ENCODE peak calls at places on chromosomes 13 and 19, in six cellular contexts. H is CD8-positive, alpha-beta memory T cell; A is ascending aorta; S is central memory CD8-positive, alpha-beta T cell; D is activated CD4-positive, alpha-beta T cell treated with anti-CD3 and anti-CD28 coated beads for 4 hours; G is astrocyte. K is an unnamed sample.

GRCh38 chr13:18943273-18943672 is 238.4 kb downstream of the TUBA3C start:
- DNase-seq in G (no peak), S (no peak), D (no peak), A (no peak), H (no peak), K (no peak)

GRCh38 chr19:4455742-4456565 is 1.6 kb downstream of the UBXN6 start:
- DNase-seq in G (peak; percentile 42), A (peak; percentile 65), S (no peak), H (no peak), D (no peak), K (no peak)

GRCh38 chr19:8221161-8221560 is 12.0 kb downstream of the CERS4 start:
- DNase-seq in H (no peak), A (no peak), G (no peak), S (no peak), D (no peak), K (no peak)

GRCh38 chr19:1855040-1855827 is 7.0 kb upstream of the REXO1 start:
- DNase-seq in S (peak; percentile 58), A (peak; percentile 92), H (peak; percentile 78), G (peak; percentile 35), D (peak; percentile 56), K (peak; percentile 74)

GRCh38 chr13:33611016-33611805 is 206.7 kb upstream of the RFC3 start:
- DNase-seq in G (peak; percentile 78), D (no peak), S (no peak), A (peak; percentile 80), H (no peak), K (no peak)

GRCh38 chr19:46860846-46861690 is at the start of gene ARHGAP35:
- DNase-seq in S (peak; percentile 26), D (no peak), H (no peak), A (peak; percentile 65), G (no peak), K (no peak)

GRCh38 chr19:50739841-50740426 is 16.8 kb downstream of the CLEC11A start:
- DNase-seq in G (no peak), H (no peak), D (no peak), A (no peak), S (no peak), K (no peak)

GRCh38 chr19:4521170-4521887 is 3.0 kb upstream of the PLIN4 start:
- DNase-seq in A (no peak), D (no peak), H (no peak), S (no peak), G (no peak), K (no peak)

GRCh38 chr13:44806841-44807240 is 182.4 kb downstream of the NUFIP1 start:
- DNase-seq in H (no peak), A (no peak), G (no peak), S (no peak), D (no peak), K (no peak)

GRCh38 chr19:38251564-38252051 is 4.6 kb downstream of the PPP1R14A start:
- DNase-seq in S (no peak), H (no peak), A (peak; percentile 92), D (no peak), G (no peak), K (no peak)

GRCh38 chr13:109990296-109990695 is 203.9 kb upstream of the IRS2 start:
- DNase-seq in G (no peak), H (no peak), A (no peak), S (no peak), D (no peak), K (no peak)

GRCh38 chr19:2810141-2811091 is 9.3 kb upstream of the ZNF554 start:
- DNase-seq in A (no peak), D (no peak), H (no peak), S (no peak), G (no peak), K (no peak)

GRCh38 chr19:14611051-14611450 is 28.2 kb downstream of the CLEC17A start:
- DNase-seq in D (no peak), S (no peak), G (no peak), H (no peak), A (no peak), K (no peak)

GRCh38 chr19:55478364-55478763 is 1.9 kb downstream of the ZNF628 start:
- DNase-seq in A (no peak), G (no peak), S (no peak), H (no peak), D (no peak), K (no peak)

GRCh38 chr13:20570540-20570939 is 3.6 kb downstream of the IFT88 start:
- DNase-seq in A (no peak), D (no peak), S (no peak), H (no peak), G (no peak), K (no peak)

GRCh38 chr19:17450264-17451075 is 2.0 kb upstream of the TMEM221 start:
- DNase-seq in A (no peak), G (no peak), H (no peak), D (peak; percentile 48), S (no peak), K (peak; percentile 45)

GRCh38 chr19:1261863-1262686 is 7.1 kb upstream of the CIRBP start:
- DNase-seq in G (peak; percentile 71), S (no peak), A (peak; percentile 94), D (no peak), H (no peak), K (peak; percentile 19)

GRCh38 chr19:16376649-16377048 is 52.0 kb downstream of the KLF2 start:
- DNase-seq in S (no peak), G (no peak), H (no peak), A (no peak), D (no peak), K (no peak)

GRCh38 chr13:99299545-99300341 is 7.5 kb downstream of the GPR183 start:
- DNase-seq in G (no peak), H (no peak), D (no peak), S (no peak), A (no peak), K (no peak)

GRCh38 chr19:44574201-44574950 is 39.0 kb upstream of the IGSF23 start:
- DNase-seq in H (no peak), G (no peak), D (no peak), A (no peak), S (no peak), K (no peak)

GRCh38 chr19:39304185-39304513 is 7.9 kb downstream of the IFNL1 start:
- DNase-seq in D (no peak), A (no peak), G (no peak), H (no peak), S (no peak), K (no peak)

GRCh38 chr13:50244355-50244912 is 229.2 kb downstream of the KCNRG start:
- DNase-seq in A (no peak), D (no peak), H (no peak), G (peak; percentile 16), S (no peak), K (no peak)